ENCODE peak calls at places on chromosomes 7 and 10, in six cellular contexts. One of them, this sample, is unnamed.

GRCh38 chr10:28631896-28632596 is 45.3 kb upstream of the BAMBI start:
- DNase-seq in T-helper 1 cell: no peak
- DNase-seq in tibial nerve: no peak
- DNase-seq in activated T-helper 1 cell treated with anti-CD3 and anti-CD28 coated beads, Interleukin-12 subunit alpha, Interleukin-12 subunit beta, Interleukin-2, Interleukin-4 antibody, amounts not matched to agents 30 ng/mL and 10 ng/mL and 1 ng/mL, durations not matched to agents 14 hours and 24 hours and 36 hours: no peak
- DNase-seq in GM03348: no peak
- DNase-seq in cardiac muscle cell: no peak
- DNase-seq in this sample: no peak

GRCh38 chr7:2709553-2710165 is 21.7 kb downstream of the AMZ1 start:
- DNase-seq in GM03348: peak
- DNase-seq in activated T-helper 1 cell treated with anti-CD3 and anti-CD28 coated beads, Interleukin-12 subunit alpha, Interleukin-12 subunit beta, Interleukin-2, Interleukin-4 antibody, amounts not matched to agents 30 ng/mL and 10 ng/mL and 1 ng/mL, durations not matched to agents 14 hours and 24 hours and 36 hours: peak
- DNase-seq in cardiac muscle cell: peak
- DNase-seq in tibial nerve: peak
- DNase-seq in T-helper 1 cell: peak
- DNase-seq in this sample: no peak

GRCh38 chr7:130143986-130144618 is 61.1 kb downstream of the TMEM209 start:
- DNase-seq in tibial nerve: no peak
- DNase-seq in activated T-helper 1 cell treated with anti-CD3 and anti-CD28 coated beads, Interleukin-12 subunit alpha, Interleukin-12 subunit beta, Interleukin-2, Interleukin-4 antibody, amounts not matched to agents 30 ng/mL and 10 ng/mL and 1 ng/mL, durations not matched to agents 14 hours and 24 hours and 36 hours: no peak
- DNase-seq in T-helper 1 cell: no peak
- DNase-seq in cardiac muscle cell: no peak
- DNase-seq in GM03348: no peak
- DNase-seq in this sample: no peak

GRCh38 chr7:47571355-47572100 is 10.4 kb downstream of the TNS3 start:
- DNase-seq in activated T-helper 1 cell treated with anti-CD3 and anti-CD28 coated beads, Interleukin-12 subunit alpha, Interleukin-12 subunit beta, Interleukin-2, Interleukin-4 antibody, amounts not matched to agents 30 ng/mL and 10 ng/mL and 1 ng/mL, durations not matched to agents 14 hours and 24 hours and 36 hours: no peak
- DNase-seq in GM03348: peak
- DNase-seq in tibial nerve: no peak
- DNase-seq in T-helper 1 cell: no peak
- DNase-seq in cardiac muscle cell: peak
- DNase-seq in this sample: peak

GRCh38 chr10:126277177-126277576 is 111.1 kb downstream of the ADAM12 start:
- DNase-seq in cardiac muscle cell: no peak
- DNase-seq in tibial nerve: no peak
- DNase-seq in activated T-helper 1 cell treated with anti-CD3 and anti-CD28 coated beads, Interleukin-12 subunit alpha, Interleukin-12 subunit beta, Interleukin-2, Interleukin-4 antibody, amounts not matched to agents 30 ng/mL and 10 ng/mL and 1 ng/mL, durations not matched to agents 14 hours and 24 hours and 36 hours: no peak
- DNase-seq in T-helper 1 cell: no peak
- DNase-seq in GM03348: no peak
- DNase-seq in this sample: no peak

GRCh38 chr7:26169271-26169670 is 17.3 kb downstream of the NFE2L3 start:
- DNase-seq in T-helper 1 cell: no peak
- DNase-seq in cardiac muscle cell: no peak
- DNase-seq in activated T-helper 1 cell treated with anti-CD3 and anti-CD28 coated beads, Interleukin-12 subunit alpha, Interleukin-12 subunit beta, Interleukin-2, Interleukin-4 antibody, amounts not matched to agents 30 ng/mL and 10 ng/mL and 1 ng/mL, durations not matched to agents 14 hours and 24 hours and 36 hours: no peak
- DNase-seq in GM03348: no peak
- DNase-seq in tibial nerve: no peak
- DNase-seq in this sample: no peak

GRCh38 chr10:102347236-102347828 is 48.2 kb upstream of the NFKB2 start:
- DNase-seq in tibial nerve: peak
- DNase-seq in cardiac muscle cell: peak
- DNase-seq in activated T-helper 1 cell treated with anti-CD3 and anti-CD28 coated beads, Interleukin-12 subunit alpha, Interleukin-12 subunit beta, Interleukin-2, Interleukin-4 antibody, amounts not matched to agents 30 ng/mL and 10 ng/mL and 1 ng/mL, durations not matched to agents 14 hours and 24 hours and 36 hours: no peak
- DNase-seq in T-helper 1 cell: no peak
- DNase-seq in GM03348: peak
- DNase-seq in this sample: no peak

GRCh38 chr7:148964510-148965267 is 63.6 kb downstream of the PDIA4 start:
- DNase-seq in activated T-helper 1 cell treated with anti-CD3 and anti-CD28 coated beads, Interleukin-12 subunit alpha, Interleukin-12 subunit beta, Interleukin-2, Interleukin-4 antibody, amounts not matched to agents 30 ng/mL and 10 ng/mL and 1 ng/mL, durations not matched to agents 14 hours and 24 hours and 36 hours: no peak
- DNase-seq in T-helper 1 cell: no peak
- DNase-seq in GM03348: no peak
- DNase-seq in cardiac muscle cell: peak
- DNase-seq in tibial nerve: no peak
- DNase-seq in this sample: no peak

GRCh38 chr7:140440593-140440992 is 36.7 kb downstream of the RAB19 start:
- DNase-seq in activated T-helper 1 cell treated with anti-CD3 and anti-CD28 coated beads, Interleukin-12 subunit alpha, Interleukin-12 subunit beta, Interleukin-2, Interleukin-4 antibody, amounts not matched to agents 30 ng/mL and 10 ng/mL and 1 ng/mL, durations not matched to agents 14 hours and 24 hours and 36 hours: no peak
- DNase-seq in tibial nerve: no peak
- DNase-seq in cardiac muscle cell: no peak
- DNase-seq in T-helper 1 cell: no peak
- DNase-seq in GM03348: no peak
- DNase-seq in this sample: no peak

GRCh38 chr7:1894313-1894900 is 224.3 kb downstream of the ELFN1 start:
- DNase-seq in activated T-helper 1 cell treated with anti-CD3 and anti-CD28 coated beads, Interleukin-12 subunit alpha, Interleukin-12 subunit beta, Interleukin-2, Interleukin-4 antibody, amounts not matched to agents 30 ng/mL and 10 ng/mL and 1 ng/mL, durations not matched to agents 14 hours and 24 hours and 36 hours: no peak
- DNase-seq in GM03348: no peak
- DNase-seq in tibial nerve: no peak
- DNase-seq in T-helper 1 cell: no peak
- DNase-seq in cardiac muscle cell: no peak
- DNase-seq in this sample: no peak

GRCh38 chr7:84040365-84040764 is 154.2 kb downstream of the SEMA3A start:
- DNase-seq in GM03348: no peak
- DNase-seq in activated T-helper 1 cell treated with anti-CD3 and anti-CD28 coated beads, Interleukin-12 subunit alpha, Interleukin-12 subunit beta, Interleukin-2, Interleukin-4 antibody, amounts not matched to agents 30 ng/mL and 10 ng/mL and 1 ng/mL, durations not matched to agents 14 hours and 24 hours and 36 hours: no peak
- DNase-seq in tibial nerve: no peak
- DNase-seq in cardiac muscle cell: no peak
- DNase-seq in T-helper 1 cell: no peak
- DNase-seq in this sample: no peak

GRCh38 chr10:60246382-60246781 is 143.3 kb downstream of the ANK3 start:
- DNase-seq in cardiac muscle cell: no peak
- DNase-seq in T-helper 1 cell: no peak
- DNase-seq in tibial nerve: no peak
- DNase-seq in GM03348: no peak
- DNase-seq in activated T-helper 1 cell treated with anti-CD3 and anti-CD28 coated beads, Interleukin-12 subunit alpha, Interleukin-12 subunit beta, Interleukin-2, Interleukin-4 antibody, amounts not matched to agents 30 ng/mL and 10 ng/mL and 1 ng/mL, durations not matched to agents 14 hours and 24 hours and 36 hours: no peak
- DNase-seq in this sample: no peak

GRCh38 chr7:77382532-77382931 is 33.6 kb downstream of the GSAP start:
- DNase-seq in T-helper 1 cell: no peak
- DNase-seq in activated T-helper 1 cell treated with anti-CD3 and anti-CD28 coated beads, Interleukin-12 subunit alpha, Interleukin-12 subunit beta, Interleukin-2, Interleukin-4 antibody, amounts not matched to agents 30 ng/mL and 10 ng/mL and 1 ng/mL, durations not matched to agents 14 hours and 24 hours and 36 hours: no peak
- DNase-seq in GM03348: no peak
- DNase-seq in tibial nerve: no peak
- DNase-seq in cardiac muscle cell: no peak
- DNase-seq in this sample: no peak

GRCh38 chr10:21496285-21497176 is 29.0 kb downstream of the SKIDA1 start:
- DNase-seq in cardiac muscle cell: peak
- DNase-seq in tibial nerve: peak
- DNase-seq in GM03348: peak
- DNase-seq in T-helper 1 cell: no peak
- DNase-seq in activated T-helper 1 cell treated with anti-CD3 and anti-CD28 coated beads, Interleukin-12 subunit alpha, Interleukin-12 subunit beta, Interleukin-2, Interleukin-4 antibody, amounts not matched to agents 30 ng/mL and 10 ng/mL and 1 ng/mL, durations not matched to agents 14 hours and 24 hours and 36 hours: no peak
- DNase-seq in this sample: peak

GRCh38 chr10:31623466-31623865 is 304.4 kb downstream of the ZEB1 start:
- DNase-seq in cardiac muscle cell: peak
- DNase-seq in activated T-helper 1 cell treated with anti-CD3 and anti-CD28 coated beads, Interleukin-12 subunit alpha, Interleukin-12 subunit beta, Interleukin-2, Interleukin-4 antibody, amounts not matched to agents 30 ng/mL and 10 ng/mL and 1 ng/mL, durations not matched to agents 14 hours and 24 hours and 36 hours: no peak
- DNase-seq in tibial nerve: no peak
- DNase-seq in T-helper 1 cell: no peak
- DNase-seq in GM03348: peak
- DNase-seq in this sample: no peak

GRCh38 chr7:130372813-130373212 is 7.5 kb upstream of the CPA1 start:
- DNase-seq in tibial nerve: no peak
- DNase-seq in T-helper 1 cell: no peak
- DNase-seq in activated T-helper 1 cell treated with anti-CD3 and anti-CD28 coated beads, Interleukin-12 subunit alpha, Interleukin-12 subunit beta, Interleukin-2, Interleukin-4 antibody, amounts not matched to agents 30 ng/mL and 10 ng/mL and 1 ng/mL, durations not matched to agents 14 hours and 24 hours and 36 hours: no peak
- DNase-seq in GM03348: no peak
- DNase-seq in cardiac muscle cell: no peak
- DNase-seq in this sample: no peak

GRCh38 chr7:46710927-46711326 is 789.9 kb upstream of the IGFBP3 start:
- DNase-seq in cardiac muscle cell: peak
- DNase-seq in GM03348: peak
- DNase-seq in tibial nerve: no peak
- DNase-seq in activated T-helper 1 cell treated with anti-CD3 and anti-CD28 coated beads, Interleukin-12 subunit alpha, Interleukin-12 subunit beta, Interleukin-2, Interleukin-4 antibody, amounts not matched to agents 30 ng/mL and 10 ng/mL and 1 ng/mL, durations not matched to agents 14 hours and 24 hours and 36 hours: no peak
- DNase-seq in T-helper 1 cell: no peak
- DNase-seq in this sample: no peak

GRCh38 chr7:47326220-47326619 is 255.7 kb downstream of the TNS3 start:
- DNase-seq in activated T-helper 1 cell treated with anti-CD3 and anti-CD28 coated beads, Interleukin-12 subunit alpha, Interleukin-12 subunit beta, Interleukin-2, Interleukin-4 antibody, amounts not matched to agents 30 ng/mL and 10 ng/mL and 1 ng/mL, durations not matched to agents 14 hours and 24 hours and 36 hours: no peak
- DNase-seq in cardiac muscle cell: peak
- DNase-seq in tibial nerve: no peak
- DNase-seq in T-helper 1 cell: no peak
- DNase-seq in GM03348: peak
- DNase-seq in this sample: no peak

GRCh38 chr10:409403-410040 is 274.3 kb downstream of the ZMYND11 start:
- DNase-seq in activated T-helper 1 cell treated with anti-CD3 and anti-CD28 coated beads, Interleukin-12 subunit alpha, Interleukin-12 subunit beta, Interleukin-2, Interleukin-4 antibody, amounts not matched to agents 30 ng/mL and 10 ng/mL and 1 ng/mL, durations not matched to agents 14 hours and 24 hours and 36 hours: no peak
- DNase-seq in cardiac muscle cell: no peak
- DNase-seq in tibial nerve: no peak
- DNase-seq in GM03348: no peak
- DNase-seq in T-helper 1 cell: no peak
- DNase-seq in this sample: no peak

GRCh38 chr7:47485640-47486435 is 96.1 kb downstream of the TNS3 start:
- DNase-seq in T-helper 1 cell: no peak
- DNase-seq in cardiac muscle cell: no peak
- DNase-seq in activated T-helper 1 cell treated with anti-CD3 and anti-CD28 coated beads, Interleukin-12 subunit alpha, Interleukin-12 subunit beta, Interleukin-2, Interleukin-4 antibody, amounts not matched to agents 30 ng/mL and 10 ng/mL and 1 ng/mL, durations not matched to agents 14 hours and 24 hours and 36 hours: no peak
- DNase-seq in GM03348: no peak
- DNase-seq in tibial nerve: no peak
- DNase-seq in this sample: no peak

GRCh38 chr7:33757050-33757449 is 148.3 kb upstream of the BMPER start:
- DNase-seq in T-helper 1 cell: no peak
- DNase-seq in cardiac muscle cell: no peak
- DNase-seq in activated T-helper 1 cell treated with anti-CD3 and anti-CD28 coated beads, Interleukin-12 subunit alpha, Interleukin-12 subunit beta, Interleukin-2, Interleukin-4 antibody, amounts not matched to agents 30 ng/mL and 10 ng/mL and 1 ng/mL, durations not matched to agents 14 hours and 24 hours and 36 hours: no peak
- DNase-seq in tibial nerve: no peak
- DNase-seq in GM03348: peak
- DNase-seq in this sample: no peak

GRCh38 chr10:86681722-86682386 is 13.5 kb downstream of the LDB3 start:
- DNase-seq in cardiac muscle cell: no peak
- DNase-seq in activated T-helper 1 cell treated with anti-CD3 and anti-CD28 coated beads, Interleukin-12 subunit alpha, Interleukin-12 subunit beta, Interleukin-2, Interleukin-4 antibody, amounts not matched to agents 30 ng/mL and 10 ng/mL and 1 ng/mL, durations not matched to agents 14 hours and 24 hours and 36 hours: no peak
- DNase-seq in GM03348: no peak
- DNase-seq in tibial nerve: no peak
- DNase-seq in T-helper 1 cell: no peak
- DNase-seq in this sample: no peak

GRCh38 chr7:2313450-2314208 is 612 bp downstream of the SNX8 start:
- DNase-seq in GM03348: peak
- DNase-seq in activated T-helper 1 cell treated with anti-CD3 and anti-CD28 coated beads, Interleukin-12 subunit alpha, Interleukin-12 subunit beta, Interleukin-2, Interleukin-4 antibody, amounts not matched to agents 30 ng/mL and 10 ng/mL and 1 ng/mL, durations not matched to agents 14 hours and 24 hours and 36 hours: no peak
- DNase-seq in tibial nerve: no peak
- DNase-seq in cardiac muscle cell: no peak
- DNase-seq in T-helper 1 cell: no peak
- DNase-seq in this sample: no peak

GRCh38 chr7:17166824-17167379 is 131.6 kb upstream of the AHR start:
- DNase-seq in GM03348: no peak
- DNase-seq in cardiac muscle cell: no peak
- DNase-seq in T-helper 1 cell: no peak
- DNase-seq in tibial nerve: no peak
- DNase-seq in activated T-helper 1 cell treated with anti-CD3 and anti-CD28 coated beads, Interleukin-12 subunit alpha, Interleukin-12 subunit beta, Interleukin-2, Interleukin-4 antibody, amounts not matched to agents 30 ng/mL and 10 ng/mL and 1 ng/mL, durations not matched to agents 14 hours and 24 hours and 36 hours: no peak
- DNase-seq in this sample: no peak

GRCh38 chr10:30819306-30820190 is 190.0 kb upstream of the LYZL2 start:
- DNase-seq in GM03348: peak
- DNase-seq in cardiac muscle cell: peak
- DNase-seq in tibial nerve: no peak
- DNase-seq in activated T-helper 1 cell treated with anti-CD3 and anti-CD28 coated beads, Interleukin-12 subunit alpha, Interleukin-12 subunit beta, Interleukin-2, Interleukin-4 antibody, amounts not matched to agents 30 ng/mL and 10 ng/mL and 1 ng/mL, durations not matched to agents 14 hours and 24 hours and 36 hours: no peak
- DNase-seq in T-helper 1 cell: no peak
- DNase-seq in this sample: no peak

GRCh38 chr10:129848571-129849451 is 115.3 kb downstream of the EBF3 start:
- DNase-seq in cardiac muscle cell: no peak
- DNase-seq in GM03348: no peak
- DNase-seq in activated T-helper 1 cell treated with anti-CD3 and anti-CD28 coated beads, Interleukin-12 subunit alpha, Interleukin-12 subunit beta, Interleukin-2, Interleukin-4 antibody, amounts not matched to agents 30 ng/mL and 10 ng/mL and 1 ng/mL, durations not matched to agents 14 hours and 24 hours and 36 hours: no peak
- DNase-seq in T-helper 1 cell: no peak
- DNase-seq in tibial nerve: no peak
- DNase-seq in this sample: no peak